ENCODE peak calls at places on chromosomes 16 and 17, in eight cellular contexts. K, E, F, P, M, Z, C and T are unnamed samples.

GRCh38 chr17:52673791-52674190 is 515.3 kb upstream of the CA10 start:
- DNase-seq in K (no peak), E (no peak), F (no peak), P (no peak), M (no peak), Z (no peak), C (no peak), T (no peak)

GRCh38 chr16:4795828-4796572 is 831 bp downstream of the SMIM22 start:
- DNase-seq in K (no peak), E (no peak), F (no peak), P (no peak), M (no peak), Z (no peak), C (no peak), T (no peak)

GRCh38 chr16:88279998-88280397 is 102.8 kb upstream of the ZNF469 start:
- DNase-seq in K (no peak), E (no peak), F (no peak), P (no peak), M (no peak), Z (no peak), C (no peak), T (peak; percentile 8)

GRCh38 chr17:48238933-48239602 is 131.5 kb downstream of the SNX11 start:
- DNase-seq in K (no peak), E (no peak), F (no peak), P (no peak), M (no peak), Z (no peak), C (no peak), T (no peak)

GRCh38 chr16:4673387-4674046 is 19.8 kb upstream of the NUDT16L1 start:
- DNase-seq in K (no peak), E (no peak), F (no peak), P (no peak), M (no peak), Z (no peak), C (no peak), T (no peak)

GRCh38 chr17:27782791-27783206 is 17.5 kb downstream of the NOS2 start:
- DNase-seq in K (no peak), E (peak; percentile 42), F (no peak), P (no peak), M (peak; percentile 73), Z (no peak), C (no peak), T (no peak)

GRCh38 chr17:57784226-57784895 is 39.3 kb upstream of the CCDC182 start:
- DNase-seq in K (no peak), E (no peak), F (no peak), P (no peak), M (no peak), Z (no peak), C (peak; percentile 45), T (no peak)

GRCh38 chr17:78107976-78108725 is 20.4 kb downstream of the TMC6 start:
- DNase-seq in K (no peak), E (no peak), F (no peak), P (no peak), M (peak; percentile 43), Z (no peak), C (no peak), T (peak; percentile 42)

GRCh38 chr16:14527411-14528044 is 102.5 kb downstream of the PARN start:
- DNase-seq in K (peak; percentile 26), E (no peak), F (no peak), P (no peak), M (no peak), Z (peak; percentile 39), C (no peak), T (no peak)